ENCODE peak calls at places on chromosome 20, in four cellular contexts. D, B, T and G are unnamed samples.

GRCh38 chr20:19819149-19819548 is 61.1 kb downstream of the RIN2 start:
- DNase-seq in D (no peak), T (no peak), B (no peak), G (no peak)

GRCh38 chr20:17934141-17934862 is 34.3 kb downstream of the SNX5 start:
- DNase-seq in B (no peak), T (peak; percentile 62), D (peak; percentile 83), G (peak; percentile 85)

GRCh38 chr20:49318091-49318429 is 40.2 kb upstream of the ZNFX1 start:
- DNase-seq in B (no peak), T (no peak), D (no peak), G (no peak)

GRCh38 chr20:44279228-44279627 is 31.8 kb downstream of the FITM2 start:
- DNase-seq in D (peak; percentile 87), B (no peak), T (no peak), G (no peak)

GRCh38 chr20:58471161-58471834 is 43.9 kb downstream of the APCDD1L start:
- DNase-seq in T (peak; percentile 68), D (no peak), B (no peak), G (peak; percentile 38)

GRCh38 chr20:20255104-20255503 is 112.8 kb upstream of the INSM1 start:
- DNase-seq in B (no peak), D (no peak), T (no peak), G (no peak)

GRCh38 chr20:10502098-10502526 is 67.0 kb downstream of the SLX4IP start:
- DNase-seq in B (no peak), T (no peak), D (no peak), G (no peak)

GRCh38 chr20:20713244-20713765 is 861 bp upstream of the RALGAPA2 start:
- DNase-seq in T (peak; percentile 30), D (no peak), B (no peak), G (no peak)

GRCh38 chr20:19887566-19888268 is 129.4 kb upstream of the NAA20 start:
- DNase-seq in D (no peak), T (no peak), B (no peak), G (no peak)

GRCh38 chr20:58985656-58986055 is 4.6 kb downstream of the NELFCD start:
- DNase-seq in T (no peak), B (no peak), D (no peak), G (no peak)

GRCh38 chr20:8094845-8095244 is 37.2 kb upstream of the PLCB1 start:
- DNase-seq in B (no peak), T (no peak), D (peak; percentile 20), G (no peak)

GRCh38 chr20:17026346-17026745 is 200.5 kb upstream of the PCSK2 start:
- DNase-seq in T (no peak), D (no peak), B (no peak), G (no peak)

GRCh38 chr20:45052698-45053440 is 48.1 kb downstream of the KCNS1 start:
- DNase-seq in B (no peak), D (peak; percentile 65), T (no peak), G (no peak)

GRCh38 chr20:14521436-14521835 is 184.0 kb upstream of the FLRT3 start:
- DNase-seq in T (no peak), D (no peak), B (no peak), G (no peak)

GRCh38 chr20:43386878-43387277 is 70.8 kb upstream of the SRSF6 start:
- DNase-seq in D (no peak), T (no peak), B (no peak), G (no peak)

GRCh38 chr20:14838663-14839650 is 501.5 kb upstream of the FLRT3 start:
- DNase-seq in D (no peak), T (no peak), B (no peak), G (no peak)

GRCh38 chr20:60728705-60729104 is 523.4 kb upstream of the CDH4 start:
- DNase-seq in D (no peak), T (no peak), B (no peak), G (peak; percentile 36)

GRCh38 chr20:15265910-15266309 is 928.5 kb upstream of the FLRT3 start:
- DNase-seq in B (no peak), T (no peak), D (no peak), G (no peak)

GRCh38 chr20:20265210-20265609 is 102.7 kb upstream of the INSM1 start:
- DNase-seq in D (no peak), T (no peak), B (no peak), G (no peak)

GRCh38 chr20:32326507-32326851 is 31.7 kb upstream of the ASXL1 start:
- DNase-seq in B (no peak), T (no peak), D (peak; percentile 16), G (no peak)

GRCh38 chr20:43752561-43753301 is 25.9 kb upstream of the GTSF1L start:
- DNase-seq in T (no peak), B (no peak), D (peak; percentile 89), G (no peak)

GRCh38 chr20:14282140-14282539 is 55.3 kb downstream of the FLRT3 start:
- DNase-seq in D (no peak), B (no peak), T (no peak), G (no peak)

GRCh38 chr20:3934628-3935027 is 45.4 kb downstream of the PANK2 start:
- DNase-seq in D (no peak), T (no peak), B (no peak), G (no peak)

GRCh38 chr20:24705486-24705885 is 236.1 kb downstream of the SYNDIG1 start:
- DNase-seq in B (no peak), T (no peak), D (no peak), G (peak; percentile 18)

GRCh38 chr20:47727170-47727880 is 58.0 kb downstream of the SULF2 start:
- DNase-seq in B (no peak), T (no peak), D (no peak), G (no peak)

GRCh38 chr20:4065405-4065841 is 50.1 kb upstream of the RNF24 start:
- DNase-seq in D (peak; percentile 34), T (no peak), B (no peak), G (no peak)

GRCh38 chr20:52105045-52105572 is 86.5 kb downstream of the ZFP64 start:
- DNase-seq in D (peak; percentile 40), T (peak; percentile 86), B (no peak), G (peak; percentile 89)

GRCh38 chr20:40511478-40511877 is 177.6 kb downstream of the MAFB start:
- DNase-seq in B (no peak), D (peak; percentile 25), T (no peak), G (peak; percentile 55)

GRCh38 chr20:12371955-12372354 is 454.3 kb downstream of the BTBD3 start:
- DNase-seq in T (no peak), D (no peak), B (no peak), G (no peak)

GRCh38 chr20:58655328-58656094 is 4.4 kb downstream of the STX16 start:
- DNase-seq in D (no peak), T (no peak), B (no peak), G (no peak)

GRCh38 chr20:60262967-60263603 is 304.9 kb downstream of the CDH26 start:
- DNase-seq in B (no peak), D (no peak), T (peak; percentile 85), G (peak; percentile 90)

GRCh38 chr20:62320581-62321354 is 18.0 kb downstream of the ADRM1 start:
- DNase-seq in T (peak; percentile 94), B (peak; percentile 10), D (no peak), G (peak; percentile 88)

GRCh38 chr20:60237981-60238380 is 279.8 kb downstream of the CDH26 start:
- DNase-seq in B (no peak), T (no peak), D (no peak), G (no peak)

GRCh38 chr20:51359401-51359800 is 183.1 kb downstream of the NFATC2 start:
- DNase-seq in B (no peak), D (no peak), T (no peak), G (no peak)

GRCh38 chr20:31542201-31542842 is 28.1 kb downstream of the HM13 start:
- DNase-seq in D (no peak), T (no peak), B (no peak), G (no peak)

GRCh38 chr20:11457476-11457875 is 460.2 kb upstream of the BTBD3 start:
- DNase-seq in T (no peak), B (no peak), D (peak; percentile 23), G (no peak)

GRCh38 chr20:25247100-25247665 is 702 bp upstream of the PYGB start:
- DNase-seq in B (peak; percentile 37), D (peak; percentile 59), T (peak; percentile 82), G (peak; percentile 89)

GRCh38 chr20:40727960-40728359 is 38.9 kb upstream of the MAFB start:
- DNase-seq in D (no peak), T (no peak), B (no peak), G (no peak)

DNA sequence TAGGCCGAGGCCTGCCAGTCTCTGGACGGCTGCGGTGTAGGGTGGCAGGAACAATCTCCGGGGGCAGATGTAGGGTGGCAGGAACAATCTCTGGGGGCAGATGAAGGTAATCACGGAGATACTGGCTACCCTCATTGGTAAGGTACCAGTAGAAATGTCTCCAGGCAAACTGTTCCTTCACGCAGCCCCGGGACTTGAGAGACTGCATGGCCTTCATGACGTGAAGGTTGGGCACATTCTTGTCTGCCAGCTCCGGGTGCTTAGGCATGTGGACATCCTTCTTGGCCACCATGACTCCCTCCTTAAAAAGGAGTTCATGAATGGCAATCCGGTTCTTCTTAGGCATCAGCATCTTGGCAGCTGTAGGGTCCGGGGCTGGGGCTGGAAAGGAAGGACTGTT is 6.1 kb downstream of the FAM110A start:
- DNase-seq in T (no peak), D (no peak), B (no peak), G (no peak)
- H3K27me3 ChIP-seq in T (peaks cover 38% of the 10 kb centered on the region), D (no peaks in the 10 kb centered on the region), B (no peaks in the 10 kb centered on the region), G (peaks cover 25% of the 10 kb centered on the region)

GRCh38 chr20:37565134-37565811 is 37.6 kb upstream of the BLCAP start:
- DNase-seq in B (no peak), T (no peak), D (no peak), G (no peak)
- H3K27me3 ChIP-seq in B (peaks cover 38% of the 10 kb centered on the region), T (no peaks in the 10 kb centered on the region), D (peaks cover 27% of the 10 kb centered on the region), G (no peaks in the 10 kb centered on the region)

GRCh38 chr20:2696646-2697045 is 4.1 kb downstream of the EBF4 start:
- DNase-seq in B (no peak), D (no peak), T (peak; percentile 12), G (no peak)
- H3K27me3 ChIP-seq in B (no peaks in the 10 kb centered on the region), D (peaks cover 46% of the 10 kb centered on the region), T (peaks cover 86% of the 10 kb centered on the region), G (peaks cover 81% of the 10 kb centered on the region)

DNA sequence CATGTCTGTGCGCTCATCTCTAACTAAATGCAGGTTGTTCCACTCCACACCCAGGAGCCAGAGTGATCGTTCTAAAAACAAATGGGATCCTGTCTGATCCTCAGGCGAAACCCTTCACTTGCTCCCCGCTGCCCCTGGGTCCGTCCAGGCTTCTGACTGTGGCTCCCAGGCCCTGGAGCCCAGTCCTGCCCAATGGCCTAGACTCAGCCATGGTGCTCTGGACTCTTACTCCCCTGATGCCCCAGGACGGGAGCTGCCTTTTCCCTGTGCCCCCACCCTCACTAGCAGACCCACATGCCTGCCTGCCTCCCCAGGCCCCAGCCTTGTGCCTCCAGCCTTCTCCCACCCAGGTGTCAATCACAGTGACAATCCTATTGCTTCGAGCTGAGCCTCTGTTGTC is 256.7 kb downstream of the BMP7 start:
- DNase-seq in B (no peak), D (no peak), T (no peak), G (no peak)
- H3K27me3 ChIP-seq in B (no peaks in the 10 kb centered on the region), D (no peaks in the 10 kb centered on the region), T (no peaks in the 10 kb centered on the region), G (no peaks in the 10 kb centered on the region)